ENCODE peak calls at places on chromosomes 12 and 14, in ten cellular contexts. F, B, N, M, D, Y, P, J, S and G are unnamed samples.

GRCh38 chr12:53866727-53867126 is 71.9 kb upstream of the HOXC13 start:
- DNase-seq in S (no peak), P (no peak), Y (no peak), F (no peak), J (no peak), M (no peak), D (no peak), N (peak), B (no peak), G (no peak)

GRCh38 chr12:16881986-16882385 is 276.0 kb upstream of the LMO3 start:
- DNase-seq in F (no peak), Y (no peak), J (no peak), S (no peak), M (no peak), D (no peak), B (no peak), N (no peak), P (no peak), G (no peak)

GRCh38 chr12:48767521-48767920 is 21.4 kb downstream of the ADCY6 start:
- DNase-seq in M (no peak), J (no peak), N (no peak), S (no peak), Y (no peak), B (no peak), D (no peak), P (no peak), F (no peak), G (no peak)

GRCh38 chr12:69240625-69240984 is 1.2 kb downstream of the CPSF6 start:
- DNase-seq in B (no peak), M (no peak), Y (no peak), S (peak), J (no peak), F (no peak), P (no peak), N (no peak), D (no peak), G (peak)

GRCh38 chr12:101642115-101643067 is 47.6 kb downstream of the MYBPC1 start:
- DNase-seq in J (peak), S (no peak), P (no peak), M (no peak), B (no peak), D (peak), N (no peak), F (peak), Y (no peak), G (peak)

GRCh38 chr12:24222968-24223367 is 273.5 kb upstream of the SOX5 start:
- DNase-seq in P (no peak), B (no peak), S (no peak), M (no peak), D (no peak), J (no peak), F (no peak), Y (peak), N (peak), G (no peak)

GRCh38 chr14:102323102-102323501 is 3.6 kb downstream of the ZNF839 start:
- DNase-seq in P (peak), B (no peak), S (peak), N (peak), J (peak), Y (peak), F (peak), M (no peak), D (peak), G (peak)

GRCh38 chr12:55712700-55713415 is 3.0 kb upstream of the BLOC1S1 start:
- DNase-seq in P (no peak), J (no peak), M (no peak), N (no peak), B (no peak), S (no peak), F (no peak), Y (no peak), D (no peak), G (no peak)

GRCh38 chr14:78399316-78399889 is 229.2 kb downstream of the NRXN3 start:
- DNase-seq in D (peak), B (no peak), P (no peak), S (peak), Y (no peak), F (no peak), M (no peak), N (no peak), J (no peak), G (peak)

GRCh38 chr14:94213021-94213420 is 38.9 kb downstream of the PPP4R4 start:
- DNase-seq in B (no peak), Y (peak), N (no peak), M (no peak), F (no peak), J (no peak), S (no peak), D (no peak), P (no peak), G (no peak)

GRCh38 chr12:1851126-1851791 is 30.9 kb downstream of the LRTM2 start:
- DNase-seq in P (no peak), S (no peak), Y (peak), J (no peak), F (no peak), B (no peak), N (peak), M (no peak), D (no peak), G (no peak)